ENCODE peak calls at places on chromosome 16, in eight cellular contexts. Q, G, R, N, M, X, T and F are unnamed samples.

GRCh38 chr16:52521570-52521969 is 25.4 kb downstream of the TOX3 start:
- DNase-seq in Q (no peak), M (no peak), T (no peak), N (peak), G (no peak), X (no peak), R (no peak), F (no peak)

GRCh38 chr16:9763505-9763904 is 418.7 kb downstream of the GRIN2A start:
- DNase-seq in X (no peak), R (no peak), G (no peak), M (peak), T (no peak), N (peak), Q (no peak), F (no peak)

GRCh38 chr16:15639061-15639568 is 3.8 kb downstream of the MARF1 start:
- DNase-seq in M (no peak), N (no peak), G (no peak), R (no peak), Q (no peak), X (no peak), T (no peak), F (peak)

GRCh38 chr16:58451945-58452401 is 48.0 kb upstream of the NDRG4 start:
- DNase-seq in N (no peak), M (no peak), X (no peak), Q (peak), R (no peak), G (peak), T (no peak), F (no peak)

GRCh38 chr16:66135376-66135775 is 231.1 kb upstream of the CDH5 start:
- DNase-seq in T (no peak), N (no peak), Q (no peak), R (no peak), M (no peak), X (no peak), G (no peak), F (no peak)

GRCh38 chr16:11402745-11403533 is 57.7 kb downstream of the RMI2 start:
- DNase-seq in Q (no peak), X (no peak), T (no peak), G (no peak), M (peak), R (no peak), N (no peak), F (no peak)

GRCh38 chr16:75354170-75354569 is 79.1 kb downstream of the CFDP1 start:
- DNase-seq in G (no peak), R (no peak), X (no peak), M (no peak), T (no peak), N (no peak), Q (no peak), F (no peak)

GRCh38 chr16:15502041-15502725 is 67.8 kb downstream of the BMERB1 start:
- DNase-seq in X (no peak), M (peak), T (peak), R (peak), N (peak), Q (peak), G (peak), F (no peak)

GRCh38 chr16:17571499-17572093 is 100.8 kb upstream of the XYLT1 start:
- DNase-seq in X (peak), M (no peak), Q (no peak), T (peak), N (no peak), G (peak), R (no peak), F (no peak)

GRCh38 chr16:8126313-8126712 is 464.0 kb downstream of the TMEM114 start:
- DNase-seq in R (no peak), G (no peak), X (no peak), N (no peak), M (no peak), T (no peak), Q (no peak), F (no peak)

GRCh38 chr16:4371481-4372314 is at the start of gene VASN:
- DNase-seq in X (peak), N (peak), G (peak), Q (no peak), R (no peak), T (peak), M (peak), F (peak)

GRCh38 chr16:51818342-51818944 is 667.4 kb upstream of the SALL1 start:
- DNase-seq in T (peak), G (peak), R (no peak), X (peak), N (peak), M (peak), Q (no peak), F (peak)

GRCh38 chr16:19196871-19197270 is 28.8 kb downstream of the SYT17 start:
- DNase-seq in N (no peak), R (no peak), M (no peak), T (no peak), X (no peak), Q (no peak), G (no peak), F (no peak)

GRCh38 chr16:17520567-17520966 is 49.8 kb upstream of the XYLT1 start:
- DNase-seq in T (no peak), Q (no peak), X (no peak), G (no peak), R (peak), N (no peak), M (no peak), F (no peak)

GRCh38 chr16:85757341-85757822 is 6.5 kb upstream of the C16orf74 start:
- DNase-seq in G (peak), T (no peak), M (no peak), Q (peak), N (no peak), R (no peak), X (no peak), F (peak)

GRCh38 chr16:81582655-81583441 is 138.2 kb downstream of the CMIP start:
- DNase-seq in X (no peak), T (no peak), N (no peak), G (no peak), R (no peak), Q (no peak), M (peak), F (no peak)
- TF ChIP-seq CTCF in X (no peak), T (no peak), N (peak), G (no peak), R (peak), Q (no peak), M (peak), F (no peak)

DNA sequence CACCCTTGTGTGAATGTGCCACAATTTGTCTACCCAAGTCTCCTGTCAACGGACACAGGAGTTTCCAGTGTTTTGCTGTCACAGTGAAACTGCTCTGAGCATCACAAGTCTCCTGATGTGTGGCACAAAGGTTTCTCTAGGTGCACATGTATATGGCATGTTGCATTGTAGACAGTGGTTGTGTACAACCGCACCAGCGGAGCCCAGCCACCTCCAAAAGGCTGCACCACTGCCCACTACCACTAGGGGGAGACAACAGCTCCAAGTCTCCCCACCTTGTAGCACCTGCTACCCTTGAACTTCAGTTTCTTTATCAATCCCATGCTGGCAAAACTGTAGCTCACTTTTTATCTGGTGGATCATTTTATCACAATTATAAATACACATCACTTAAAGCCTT is 95.5 kb upstream of the ZNF469 start:
- DNase-seq in X (no peak), T (peak), R (no peak), M (peak), N (peak), Q (no peak), G (no peak), F (peak)
- TF ChIP-seq CTCF in X (peak), T (peak), R (peak), M (peak), N (peak), Q (peak), G (peak), F (peak)

DNA sequence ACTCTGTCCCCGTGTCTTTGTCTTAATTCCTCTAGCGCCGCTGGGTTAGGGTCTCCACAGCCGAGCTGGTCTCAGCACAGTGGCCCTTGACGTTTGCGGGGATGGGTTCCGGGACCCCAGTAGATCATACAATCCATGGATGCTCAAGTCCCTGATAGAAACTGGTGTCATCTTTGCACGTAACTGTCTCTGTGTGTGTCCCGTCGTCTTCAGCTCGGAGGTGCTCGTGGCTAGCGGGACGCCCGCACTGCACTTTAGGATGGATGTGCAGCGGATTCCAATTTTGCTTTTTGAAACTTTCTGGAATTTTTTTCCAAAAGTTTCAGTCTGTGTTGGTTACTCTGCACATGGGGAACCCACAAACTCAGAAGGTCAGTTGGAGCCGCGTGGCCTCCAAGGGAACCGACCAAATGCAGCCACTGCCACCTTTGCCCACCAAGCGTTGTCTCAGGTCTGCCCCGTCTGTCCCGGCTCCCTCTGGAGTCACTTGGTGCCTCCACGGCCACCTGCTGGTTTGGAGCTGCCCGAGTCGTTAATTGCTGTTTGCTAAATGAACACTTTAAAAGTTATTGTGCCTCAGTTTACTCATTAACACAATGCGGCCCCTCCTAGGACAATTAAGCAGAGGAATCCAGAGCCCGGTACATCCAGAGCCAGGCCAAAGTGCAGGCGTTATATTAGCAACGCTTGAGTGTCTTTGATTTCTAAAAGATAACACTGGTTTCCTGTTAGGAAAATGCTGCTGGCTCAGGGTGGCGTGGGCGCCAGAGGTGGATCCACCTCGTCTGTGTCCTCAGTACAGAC is 5.3 kb upstream of the DPEP1 start:
- DNase-seq in Q (no peak), M (no peak), X (no peak), N (no peak), R (no peak), T (no peak), G (no peak), F (no peak)
- TF ChIP-seq CTCF in Q (no peak), M (no peak), X (no peak), N (no peak), R (no peak), T (no peak), G (no peak), F (no peak)

GRCh38 chr16:77600555-77600954 is 121.8 kb upstream of the NUDT7 start:
- DNase-seq in X (no peak), T (no peak), G (no peak), Q (no peak), R (no peak), M (no peak), N (no peak), F (no peak)

GRCh38 chr16:77596243-77596642 is 126.1 kb upstream of the NUDT7 start:
- DNase-seq in T (no peak), R (no peak), X (no peak), G (peak), M (no peak), N (no peak), Q (no peak), F (no peak)

GRCh38 chr16:77603656-77604055 is 118.7 kb upstream of the NUDT7 start:
- DNase-seq in R (no peak), M (no peak), T (no peak), N (peak), Q (no peak), G (no peak), X (no peak), F (no peak)

GRCh38 chr16:77594798-77595625 is 127.3 kb upstream of the NUDT7 start:
- DNase-seq in G (no peak), M (no peak), R (no peak), Q (no peak), X (no peak), T (no peak), N (no peak), F (no peak)

DNA sequence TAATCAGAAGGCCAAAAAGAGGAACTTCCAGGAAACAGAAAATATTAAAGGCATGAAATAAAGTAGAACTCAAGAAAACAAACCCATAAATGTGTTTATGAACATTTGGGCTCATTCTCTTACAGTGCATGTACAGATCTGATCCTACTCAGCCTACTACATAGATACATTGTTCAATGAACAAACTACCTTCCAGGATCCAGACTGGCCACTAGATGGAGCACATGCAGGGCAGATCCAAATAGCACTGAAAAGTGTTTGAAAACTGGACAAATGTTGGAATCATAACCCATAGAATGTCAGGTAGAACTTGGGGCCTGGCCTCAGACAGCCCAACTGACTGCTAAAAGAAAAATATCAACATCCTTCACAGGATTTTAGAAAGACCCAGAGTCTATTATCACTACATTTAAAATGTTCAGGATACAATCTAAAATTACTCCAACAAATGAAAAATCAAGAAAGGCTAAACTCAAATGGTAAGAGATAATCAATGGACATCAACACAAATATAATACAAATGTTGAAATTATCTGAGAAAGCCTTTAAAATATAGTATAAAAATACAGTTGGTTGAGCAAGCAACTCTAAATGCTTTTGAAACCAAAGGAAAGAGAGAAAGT is 122.4 kb upstream of the NUDT7 start:
- DNase-seq in G (peak), N (peak), R (no peak), X (peak), M (peak), T (peak), Q (no peak), F (peak)
- TF ChIP-seq CTCF in G (peak), N (peak), R (peak), X (peak), M (peak), T (peak), Q (peak), F (peak)

GRCh38 chr16:84749072-84749471 is 49.3 kb downstream of the USP10 start:
- DNase-seq in T (no peak), G (no peak), X (no peak), Q (no peak), N (no peak), M (no peak), R (no peak), F (no peak)
- TF ChIP-seq CTCF in T (no peak), G (no peak), X (no peak), Q (no peak), N (no peak), M (no peak), R (no peak), F (no peak)

GRCh38 chr16:68085259-68086071 is at the start of gene NFATC3:
- DNase-seq in T (peak), Q (no peak), N (peak), M (peak), G (peak), X (peak), R (peak), F (peak)

GRCh38 chr16:68083239-68083781 is 1.9 kb upstream of the NFATC3 start:
- DNase-seq in T (no peak), M (no peak), G (no peak), R (no peak), N (no peak), X (no peak), Q (no peak), F (no peak)

GRCh38 chr16:68086336-68086821 is 1.2 kb downstream of the NFATC3 start:
- DNase-seq in N (peak), X (no peak), M (no peak), T (no peak), R (no peak), Q (no peak), G (peak), F (no peak)

GRCh38 chr16:68083861-68084503 is 1.2 kb upstream of the NFATC3 start:
- DNase-seq in T (no peak), R (no peak), N (peak), Q (no peak), G (no peak), X (peak), M (no peak), F (no peak)

GRCh38 chr16:68084504-68085258 is 489 bp upstream of the NFATC3 start:
- DNase-seq in R (no peak), X (peak), Q (no peak), G (peak), T (peak), M (peak), N (peak), F (peak)
- TF ChIP-seq CTCF in R (no peak), X (no peak), Q (no peak), G (no peak), T (no peak), M (no peak), N (no peak), F (no peak)